ENCODE peak calls at places on chromosome 3, in ten cellular contexts. C is endodermal cell, N is GM06990, G is pancreas, H is fibroblast of mammary gland, U is stomach, L is GM10248, W is neural progenitor cell, D is Calu3, I is colonic mucosa. J is an unnamed sample.
A peak's percentile ranks its signal among the peaks of the same experiment; 100 is the strongest.

GRCh38 chr3:116034797-116035196 is 410.5 kb downstream of the LSAMP start:
- DNase-seq in U (no peak), C (no peak), N (no peak), H (no peak), G (no peak), L (no peak), W (no peak), I (no peak), D (no peak), J (no peak)

GRCh38 chr3:45092132-45093031 is 53.8 kb downstream of the CDCP1 start:
- DNase-seq in C (peak; percentile 47), G (no peak), I (peak; percentile 77), H (peak; percentile 42), N (no peak), U (no peak), L (no peak), D (no peak), W (no peak), J (no peak)

GRCh38 chr3:26118165-26118564 is 328.3 kb downstream of the OXSM start:
- DNase-seq in N (no peak), G (no peak), W (peak; percentile 23), U (no peak), C (peak; percentile 74), I (no peak), H (no peak), D (no peak), L (peak; percentile 10), J (peak; percentile 14)

GRCh38 chr3:120172070-120172469 is 77.8 kb upstream of the GSK3B start:
- DNase-seq in I (peak; percentile 14), G (no peak), N (no peak), D (no peak), C (no peak), W (no peak), U (no peak), H (peak; percentile 89), L (no peak), J (no peak)

GRCh38 chr3:98974442-98974841 is 72.9 kb upstream of the DCBLD2 start:
- DNase-seq in D (no peak), W (no peak), L (no peak), H (no peak), I (no peak), G (no peak), N (no peak), U (no peak), C (no peak), J (no peak)

GRCh38 chr3:191327526-191327925 is 1.7 kb upstream of the CCDC50 start:
- DNase-seq in W (no peak), N (no peak), G (no peak), L (no peak), U (no peak), C (no peak), D (no peak), H (no peak), I (no peak), J (no peak)

GRCh38 chr3:24052446-24052845 is 107.4 kb downstream of the NR1D2 start:
- DNase-seq in U (no peak), L (no peak), D (no peak), C (no peak), N (no peak), I (no peak), H (no peak), W (no peak), G (no peak), J (no peak)

GRCh38 chr3:32460031-32460749 is 42.5 kb downstream of the CMTM6 start:
- DNase-seq in C (peak; percentile 90), N (peak; percentile 66), W (peak; percentile 90), U (no peak), G (no peak), I (no peak), D (no peak), H (no peak), L (peak; percentile 84), J (peak; percentile 85)

DNA sequence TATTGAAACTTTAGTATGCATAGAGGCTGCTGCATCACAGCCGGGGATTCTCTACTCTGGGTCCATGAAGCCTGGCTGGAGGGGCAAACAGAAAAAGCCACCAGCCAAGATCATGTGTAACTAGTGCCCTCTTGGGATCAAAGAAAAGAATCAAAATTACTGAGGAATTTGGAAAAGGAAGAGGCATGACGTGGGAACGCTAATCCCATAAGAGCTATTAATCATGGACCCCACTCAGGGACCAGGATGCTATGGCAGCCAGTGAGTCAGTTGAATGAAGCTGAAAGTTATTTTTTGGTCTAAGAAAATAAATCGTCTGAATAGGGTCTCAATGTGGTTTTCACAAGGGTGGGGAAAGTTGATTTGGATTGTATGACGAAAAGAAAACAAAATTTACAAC is 1165.1 kb downstream of the ROBO2 start:
- DNase-seq in L (no peak), N (no peak), W (peak; percentile 44), H (peak; percentile 70), D (peak; percentile 8), I (no peak), U (no peak), G (no peak), C (peak; percentile 52), J (no peak)
- TF ChIP-seq CTCF in L (no peak), N (no peak), W (peak; percentile 48), H (no peak), D (no peak), I (no peak), U (no peak), G (no peak), C (peak; percentile 57), J (no peak)

DNA sequence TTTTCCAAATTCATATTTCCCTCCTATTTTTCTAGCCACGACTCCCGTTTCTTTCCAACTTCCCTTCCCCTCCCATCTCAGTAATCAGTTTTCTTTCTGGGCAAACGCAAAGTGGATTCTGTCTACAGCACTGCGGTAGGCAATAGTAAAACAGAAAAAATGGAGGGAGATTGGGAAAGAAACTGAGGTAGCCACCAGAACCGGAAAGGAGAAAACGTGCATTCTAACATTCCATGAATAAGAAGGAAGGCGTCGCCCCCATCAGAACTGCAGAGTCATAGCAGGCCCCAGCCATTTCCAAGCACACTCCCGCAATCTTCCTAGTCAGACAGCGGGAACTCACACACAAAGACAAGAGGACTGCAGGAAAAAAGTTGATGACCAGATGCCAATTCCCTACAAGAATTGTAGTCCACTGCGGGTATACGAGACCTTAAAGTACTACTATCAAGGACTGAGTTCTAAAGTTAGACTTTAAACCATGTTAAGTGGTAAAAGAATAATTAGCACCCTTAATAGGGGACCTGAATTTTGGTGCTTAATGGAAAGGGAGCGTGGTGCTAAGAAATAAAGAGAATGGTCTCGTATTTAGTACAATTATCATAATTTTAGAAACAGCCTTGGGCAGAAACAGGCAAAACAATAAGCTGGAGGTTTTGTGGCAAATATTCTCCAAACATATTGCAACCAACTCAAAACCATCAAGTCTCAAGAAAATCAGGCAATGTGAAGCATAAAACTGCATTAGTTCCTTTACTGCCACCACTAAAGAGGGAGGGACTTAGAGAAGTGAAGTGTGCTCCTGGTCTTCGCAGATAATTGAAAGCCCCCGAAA is 1.4 kb downstream of the PFN2 start:
- DNase-seq in H (peak; percentile 82), I (peak; percentile 53), C (peak; percentile 87), G (peak; percentile 33), W (peak; percentile 86), U (no peak), L (no peak), D (peak; percentile 72), N (no peak), J (no peak)
- TF ChIP-seq CTCF in H (no peak), I (no peak), C (no peak), G (no peak), W (peak; percentile 37), U (no peak), L (no peak), D (no peak), N (no peak), J (no peak)

GRCh38 chr3:194488007-194488742 is 1.4 kb upstream of the ATP13A3 start:
- DNase-seq in I (peak; percentile 27), H (no peak), D (peak; percentile 28), G (no peak), U (no peak), N (no peak), W (no peak), L (no peak), C (peak; percentile 70), J (peak; percentile 33)

GRCh38 chr3:194485471-194485875 is 1.3 kb downstream of the ATP13A3 start:
- DNase-seq in H (no peak), U (no peak), N (no peak), W (no peak), G (no peak), L (no peak), D (no peak), C (no peak), I (no peak), J (no peak)

GRCh38 chr3:194485876-194486539 is 794 bp downstream of the ATP13A3 start:
- DNase-seq in D (peak; percentile 51), W (peak; percentile 29), L (peak; percentile 43), U (peak; percentile 33), H (no peak), C (peak; percentile 68), I (peak; percentile 45), N (peak; percentile 76), G (peak; percentile 38), J (peak; percentile 45)

GRCh38 chr3:194486540-194487288 is at the start of gene ATP13A3:
- DNase-seq in H (peak; percentile 82), U (peak; percentile 93), C (peak; percentile 95), D (peak; percentile 94), L (peak; percentile 97), W (peak; percentile 94), N (peak; percentile 96), G (peak; percentile 91), I (peak; percentile 88), J (peak; percentile 97)

DNA sequence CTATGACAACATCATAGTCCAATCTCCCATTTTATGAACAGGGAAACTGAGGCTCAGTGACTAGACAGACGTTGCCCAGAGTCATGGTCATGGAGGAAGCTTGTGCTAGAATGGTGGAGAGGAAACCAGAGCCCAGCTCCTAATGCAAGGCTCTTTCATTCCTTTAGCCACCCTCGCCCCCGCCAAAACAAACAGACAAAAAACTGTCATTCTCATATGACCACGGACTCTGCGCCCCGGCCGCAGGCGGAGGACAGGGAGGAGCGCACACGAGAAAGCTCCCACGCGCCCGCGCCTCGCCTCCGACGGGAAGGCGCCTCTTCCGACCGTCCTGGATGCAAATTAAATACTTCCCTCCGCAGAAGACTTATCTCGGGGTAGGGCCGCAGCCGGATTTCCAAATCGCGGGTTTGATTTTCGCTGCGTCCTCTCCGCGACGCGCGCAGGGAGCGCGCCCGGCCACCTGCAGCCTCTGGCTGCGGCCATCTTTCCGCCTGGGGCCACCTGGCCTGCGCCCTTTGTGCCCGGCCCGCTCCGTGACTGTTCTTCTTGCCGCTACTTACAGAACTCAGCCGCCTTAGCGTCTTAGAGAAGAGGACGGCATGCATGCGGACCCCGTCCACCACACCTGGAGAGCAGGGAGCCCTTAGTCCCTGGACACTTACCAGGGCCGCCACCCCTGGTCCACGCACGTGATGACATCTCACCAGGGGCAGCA is 646 bp upstream of the ATP13A3 start:
- DNase-seq in G (peak; percentile 39), N (peak; percentile 86), U (peak; percentile 48), W (peak; percentile 28), D (peak; percentile 45), C (peak; percentile 72), L (peak; percentile 68), H (no peak), I (peak; percentile 60), J (peak; percentile 78)
- TF ChIP-seq CTCF in G (no peak), N (no peak), U (no peak), W (no peak), D (no peak), C (no peak), L (no peak), H (no peak), I (no peak), J (no peak)

DNA sequence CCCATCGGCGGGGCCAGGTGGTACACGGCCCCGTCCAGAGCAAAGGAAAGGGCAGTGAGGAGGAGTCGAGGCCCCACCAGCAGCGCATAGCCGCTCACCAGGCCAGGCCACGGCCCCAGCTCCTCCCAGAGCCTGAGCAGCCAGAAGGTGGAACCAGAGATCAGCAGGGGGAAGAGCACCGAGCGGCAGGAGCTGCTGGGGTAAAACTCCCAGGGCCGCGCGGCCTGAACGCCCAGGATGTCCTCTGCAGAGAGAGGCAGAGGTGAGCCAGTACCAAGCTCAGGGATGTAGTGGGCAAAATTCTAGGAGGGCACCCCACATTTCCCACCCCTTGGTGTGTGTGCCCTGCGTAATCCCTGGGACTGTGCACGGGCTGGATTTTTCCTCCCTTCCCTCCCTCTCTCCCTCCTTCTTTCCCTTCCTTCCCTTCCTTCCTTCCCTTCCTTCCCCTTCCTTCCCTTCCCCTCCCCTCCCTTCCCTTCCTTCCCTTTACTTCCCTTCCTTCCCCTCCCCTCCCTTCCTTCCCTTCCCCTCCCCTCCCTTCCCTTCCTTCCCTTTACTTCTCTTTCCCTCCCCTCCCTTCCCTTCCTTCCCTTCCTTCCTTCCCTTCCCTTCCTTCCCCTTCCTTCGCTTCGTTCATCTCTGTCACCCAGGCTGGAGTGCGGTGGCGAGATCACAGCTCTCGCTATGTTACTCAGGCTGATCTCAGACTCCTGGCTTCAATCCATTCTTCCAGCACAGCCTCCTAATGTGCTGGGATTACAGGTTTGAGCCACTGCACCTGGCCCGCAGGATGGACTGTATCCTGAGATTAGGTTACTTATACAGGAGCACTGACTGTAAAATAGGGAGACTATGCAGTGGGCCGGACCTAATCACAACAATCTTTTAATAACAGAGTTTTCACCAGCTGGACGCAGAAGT is 6.4 kb upstream of the NCBP2 start:
- DNase-seq in D (no peak), G (no peak), H (peak; percentile 16), U (no peak), N (no peak), W (peak; percentile 32), C (peak; percentile 85), I (no peak), L (no peak), J (peak; percentile 39)
- TF ChIP-seq CTCF in D (no peak), G (no peak), H (peak; percentile 1), U (no peak), N (no peak), W (peak; percentile 19), C (peak; percentile 65), I (no peak), L (no peak), J (no peak)

J was measured in GM13976.